ENCODE peak calls at places on chromosomes 13 and 19, in eight cellular contexts. I is anterior cingulate cortex, U is EL, K is AG20443, M is A673, V is bronchial epithelial cell, R is GM04504, P is GM23338. F is an unnamed sample.
A peak's percentile ranks its signal among the peaks of the same experiment; 100 is the strongest.

GRCh38 chr19:34325961-34326360 is 39.0 kb upstream of the GPI start:
- DNase-seq in I (no peak), U (no peak), K (no peak), M (no peak), V (no peak), R (no peak), P (no peak), F (no peak)

GRCh38 chr13:107864543-107865460 is 350.5 kb downstream of the LIG4 start:
- DNase-seq in I (no peak), U (no peak), K (peak; percentile 29), M (peak; percentile 80), V (peak; percentile 34), R (peak; percentile 57), P (peak; percentile 90), F (peak; percentile 37)

GRCh38 chr19:29002336-29002735 is 210.6 kb downstream of the UQCRFS1 start:
- DNase-seq in I (peak; percentile 8), U (no peak), K (no peak), M (no peak), V (no peak), R (no peak), P (no peak), F (peak; percentile 35)

GRCh38 chr19:48724796-48725753 is 5.5 kb upstream of the MAMSTR start:
- DNase-seq in I (no peak), U (peak; percentile 96), K (peak; percentile 65), M (peak; percentile 98), V (peak; percentile 91), R (no peak), P (peak; percentile 92), F (peak; percentile 75)

GRCh38 chr13:108200781-108201398 is 14.4 kb downstream of the LIG4 start:
- DNase-seq in I (no peak), U (peak; percentile 21), K (no peak), M (no peak), V (peak; percentile 82), R (no peak), P (no peak), F (no peak)

GRCh38 chr19:11202488-11203193 is 5.3 kb upstream of the KANK2 start:
- DNase-seq in I (no peak), U (no peak), K (no peak), M (no peak), V (no peak), R (no peak), P (no peak), F (no peak)

GRCh38 chr19:45448887-45449299 is 18.9 kb upstream of the FOSB start:
- DNase-seq in I (no peak), U (no peak), K (no peak), M (no peak), V (peak; percentile 93), R (no peak), P (no peak), F (no peak)

GRCh38 chr19:34134190-34135032 is 37.9 kb upstream of the LSM14A start:
- DNase-seq in I (peak; percentile 63), U (peak; percentile 89), K (peak; percentile 98), M (peak; percentile 90), V (peak; percentile 66), R (peak; percentile 56), P (peak; percentile 90), F (peak; percentile 79)

GRCh38 chr13:111007209-111007608 is 92.3 kb upstream of the ANKRD10 start:
- DNase-seq in I (no peak), U (no peak), K (no peak), M (no peak), V (no peak), R (no peak), P (no peak), F (no peak)

F was measured in pons.